ENCODE peak calls at places on chromosomes 6 and 20, in seven cellular contexts. L is fibroblast of lung; S is endothelial cell of umbilical vein; Z is CD8-positive, alpha-beta T cell; U is astrocyte; R is glutamatergic neuron; Y is NCI-H2081. J is an unnamed sample.

GRCh38 chr20:6700563-6701328 is 66.7 kb upstream of the BMP2 start:
- DNase-seq in S (peak; percentile 90), L (no peak), Y (no peak), U (no peak), R (no peak), Z (no peak), J (no peak)

GRCh38 chr20:24985802-24986201 is 6.7 kb downstream of the APMAP start:
- DNase-seq in R (no peak), S (no peak), Y (no peak), L (no peak), Z (no peak), U (no peak), J (no peak)

GRCh38 chr20:62829231-62830230 is 12.7 kb downstream of the COL9A3 start:
- DNase-seq in Y (no peak), L (no peak), R (no peak), Z (no peak), S (no peak), U (no peak), J (no peak)

GRCh38 chr6:125829433-125829832 is 38.7 kb downstream of the NCOA7 start:
- DNase-seq in S (no peak), L (no peak), Z (no peak), R (no peak), U (no peak), Y (no peak), J (no peak)

GRCh38 chr6:41442800-41443501 is 103.2 kb upstream of the FOXP4 start:
- DNase-seq in Z (no peak), L (peak; percentile 73), Y (no peak), S (no peak), R (peak; percentile 78), U (peak; percentile 58), J (peak; percentile 63)

GRCh38 chr20:25053207-25054132 is 4.5 kb downstream of the ACSS1 start:
- DNase-seq in L (peak; percentile 47), Z (no peak), Y (no peak), S (peak; percentile 27), R (no peak), U (peak; percentile 35), J (no peak)

GRCh38 chr6:70547313-70547712 is 19.4 kb upstream of the SDHAF4 start:
- DNase-seq in S (peak; percentile 17), Z (no peak), R (no peak), U (peak; percentile 5), L (peak; percentile 17), Y (peak; percentile 7), J (peak; percentile 28)

GRCh38 chr6:1930356-1930755 is 315.0 kb downstream of the GMDS start:
- DNase-seq in L (peak; percentile 39), Y (no peak), S (peak; percentile 57), Z (no peak), R (no peak), U (peak; percentile 14), J (no peak)

GRCh38 chr6:30757261-30757935 is 13.1 kb upstream of the IER3 start:
- DNase-seq in Y (no peak), L (no peak), Z (no peak), R (no peak), U (no peak), S (no peak), J (no peak)

GRCh38 chr20:8964944-8965562 is 103.8 kb upstream of the PLCB4 start:
- DNase-seq in U (no peak), S (no peak), L (no peak), Z (no peak), Y (no peak), R (no peak), J (no peak)

GRCh38 chr20:61743606-61744005 is 322.1 kb downstream of the TAF4 start:
- DNase-seq in R (no peak), Z (no peak), U (no peak), Y (no peak), L (no peak), S (no peak), J (no peak)

GRCh38 chr20:24823989-24824693 is 124.9 kb upstream of the CST7 start:
- DNase-seq in L (no peak), R (no peak), S (no peak), Y (no peak), U (no peak), Z (no peak), J (no peak)

GRCh38 chr6:57262491-57262890 is 40.4 kb upstream of the RAB23 start:
- DNase-seq in Y (no peak), S (no peak), Z (no peak), L (peak; percentile 73), R (no peak), U (no peak), J (no peak)

J was measured in NCI-H146.